ENCODE peak calls at places on chromosomes 5 and 9, in seven cellular contexts. Y is uterus, T is sigmoid colon, B is lung, O is tibial nerve, Q is breast epithelium, E is ovary. R is an unnamed sample.

GRCh38 chr5:124661317-124662141 is 84.9 kb downstream of the ZNF608 start:
- DNase-seq in Y (no peak), T (no peak), B (no peak), O (no peak), Q (no peak), E (peak; percentile 18), R (no peak)

GRCh38 chr5:180866296-180866695 is 5.2 kb upstream of the ZFP62 start:
- DNase-seq in Y (no peak), T (no peak), B (no peak), O (no peak), Q (no peak), E (no peak), R (no peak)

GRCh38 chr9:125747765-125748510 is 765 bp downstream of the PBX3 start:
- DNase-seq in Y (peak; percentile 35), T (peak; percentile 70), B (peak; percentile 45), O (no peak), Q (no peak), E (peak; percentile 24), R (peak; percentile 23)

GRCh38 chr9:130194406-130194932 is 22.3 kb downstream of the NCS1 start:
- DNase-seq in Y (no peak), T (no peak), B (no peak), O (no peak), Q (no peak), E (no peak), R (no peak)

GRCh38 chr5:99694884-99695283 is 766.1 kb upstream of the CHD1 start:
- DNase-seq in Y (no peak), T (peak; percentile 51), B (no peak), O (no peak), Q (no peak), E (no peak), R (no peak)

GRCh38 chr5:120765189-120765588 is 301.1 kb downstream of the PRR16 start:
- DNase-seq in Y (no peak), T (no peak), B (no peak), O (no peak), Q (no peak), E (no peak), R (no peak)

GRCh38 chr9:89647366-89648128 is 42.7 kb downstream of the GADD45G start:
- DNase-seq in Y (no peak), T (peak; percentile 40), B (no peak), O (no peak), Q (no peak), E (no peak), R (no peak)

GRCh38 chr5:134145061-134145757 is 30.7 kb downstream of the TCF7 start:
- DNase-seq in Y (no peak), T (no peak), B (no peak), O (no peak), Q (peak; percentile 15), E (no peak), R (no peak)

GRCh38 chr9:132594412-132594811 is 12.0 kb downstream of the BARHL1 start:
- DNase-seq in Y (no peak), T (no peak), B (no peak), O (no peak), Q (no peak), E (no peak), R (no peak)

GRCh38 chr9:104738452-104738851 is 9.0 kb upstream of the NIPSNAP3A start:
- DNase-seq in Y (no peak), T (no peak), B (no peak), O (no peak), Q (no peak), E (no peak), R (no peak)

GRCh38 chr9:113921366-113921765 is 45.3 kb downstream of the ZNF618 start:
- DNase-seq in Y (no peak), T (no peak), B (no peak), O (no peak), Q (no peak), E (no peak), R (no peak)
- H3K27ac ChIP-seq in Y (no peak overlapping the region), T (no peak overlapping the region), B (no peak overlapping the region), O (no peak overlapping the region), Q (no peak overlapping the region), E (no peak overlapping the region), R (no peak overlapping the region)

GRCh38 chr5:178230879-178231735 is 1.5 kb downstream of the PHYKPL start:
- DNase-seq in Y (peak; percentile 31), T (no peak), B (no peak), O (no peak), Q (no peak), E (no peak), R (no peak)

GRCh38 chr5:178232124-178232919 is at the start of gene PHYKPL:
- DNase-seq in Y (peak; percentile 75), T (peak; percentile 86), B (peak; percentile 70), O (peak; percentile 35), Q (peak; percentile 66), E (peak; percentile 69), R (peak; percentile 83)

GRCh38 chr5:178229861-178230260 is 2.7 kb downstream of the PHYKPL start:
- DNase-seq in Y (no peak), T (no peak), B (no peak), O (no peak), Q (no peak), E (no peak), R (no peak)

GRCh38 chr5:178232920-178233429 is 373 bp upstream of the PHYKPL start:
- DNase-seq in Y (no peak), T (no peak), B (no peak), O (no peak), Q (no peak), E (peak; percentile 26), R (no peak)

GRCh38 chr5:178231736-178232123 is 872 bp downstream of the PHYKPL start:
- DNase-seq in Y (no peak), T (no peak), B (no peak), O (no peak), Q (no peak), E (no peak), R (no peak)
- H3K4me1 ChIP-seq in Y (no peaks in the 10 kb centered on the region), T (peaks cover 27% of the 10 kb centered on the region), B (no peaks in the 10 kb centered on the region), O (no peaks in the 10 kb centered on the region), Q (peaks cover 12% of the 10 kb centered on the region), E (peaks cover 10% of the 10 kb centered on the region), R (peaks cover 55% of the 10 kb centered on the region)

DNA sequence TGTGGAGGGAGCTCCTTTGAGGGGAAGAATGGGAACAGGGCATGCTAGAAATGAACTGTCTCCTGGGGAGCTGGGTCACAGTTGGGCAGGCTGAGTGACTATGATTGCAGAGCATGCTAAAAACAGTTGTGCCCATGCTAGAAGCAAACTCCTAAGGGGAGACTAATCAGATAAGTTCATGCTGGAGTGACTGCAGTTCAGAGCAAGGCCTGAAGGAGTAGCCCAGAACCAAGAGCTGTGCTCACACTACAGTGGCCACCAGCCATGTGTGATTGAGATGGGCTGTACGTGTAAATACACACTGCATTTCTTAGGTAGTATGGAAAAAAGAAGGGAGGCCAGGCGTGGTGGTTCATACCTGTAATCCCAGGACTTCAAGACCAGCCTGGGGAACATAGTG is 10.3 kb upstream of the AK1 start:
- DNase-seq in Y (no peak), T (no peak), B (no peak), O (no peak), Q (no peak), E (no peak), R (no peak)
- TF ChIP-seq CTCF in Y (no peak), T (no peak), B (no peak), O (no peak), Q (no peak), E (no peak), R (no peak)

DNA sequence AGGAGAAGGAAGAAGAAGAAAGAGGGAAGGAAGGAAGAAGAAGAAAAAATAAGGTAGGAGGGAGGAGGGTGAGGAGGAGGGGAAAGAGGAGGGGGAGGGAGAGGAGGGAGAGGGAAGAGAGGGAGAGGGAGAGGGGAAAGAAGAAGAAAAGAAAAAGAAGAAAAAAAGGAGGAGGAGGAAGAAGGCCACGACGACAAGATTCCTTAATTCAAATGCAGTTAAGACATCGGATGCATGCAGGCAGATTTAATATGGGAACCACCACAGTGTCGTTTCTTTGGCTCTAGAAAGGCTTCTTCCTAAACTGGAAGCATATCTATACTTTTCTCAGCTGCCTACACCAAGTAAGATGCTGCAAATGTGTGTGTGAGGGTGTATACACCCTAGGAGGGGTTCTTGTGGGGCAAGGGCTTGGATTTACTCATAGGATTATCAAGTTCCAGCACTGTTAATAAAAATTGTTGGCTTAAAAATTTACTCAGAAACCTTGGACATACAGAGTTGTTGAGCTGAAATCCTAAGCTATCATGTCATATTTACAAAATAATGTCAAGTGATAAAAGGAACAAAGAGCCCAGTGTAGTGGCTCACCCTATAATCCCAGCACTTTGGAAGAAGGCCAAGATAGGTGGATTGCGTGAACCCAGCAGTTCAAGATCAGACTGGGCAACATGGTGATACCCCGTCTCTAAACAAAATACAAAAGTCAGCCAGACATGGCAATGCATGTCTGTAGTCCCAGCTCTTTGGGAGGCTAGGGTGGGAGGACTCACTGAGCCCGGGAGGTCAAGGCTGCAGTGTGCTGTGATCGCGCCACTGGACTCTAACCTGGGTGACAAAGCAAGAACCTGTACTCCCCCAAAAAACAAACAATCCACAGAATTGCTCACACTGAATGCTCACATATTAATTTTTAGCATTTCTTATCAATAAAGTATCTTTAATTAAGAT is 108.5 kb downstream of the UBAP2 start:
- DNase-seq in Y (no peak), T (no peak), B (no peak), O (no peak), Q (no peak), E (no peak), R (no peak)
- H3K27ac ChIP-seq in Y (no peak overlapping the region), T (no peak overlapping the region), B (no peak overlapping the region), O (no peak overlapping the region), Q (no peak overlapping the region), E (no peak overlapping the region), R (no peak overlapping the region)

GRCh38 chr5:141615991-141616715 is 2.6 kb downstream of the DIAPH1 start:
- DNase-seq in Y (no peak), T (no peak), B (no peak), O (no peak), Q (no peak), E (no peak), R (no peak)

GRCh38 chr5:141611289-141611688 is 7.5 kb downstream of the DIAPH1 start:
- DNase-seq in Y (no peak), T (no peak), B (no peak), O (no peak), Q (no peak), E (no peak), R (no peak)

GRCh38 chr5:141609044-141609443 is 9.8 kb downstream of the DIAPH1 start:
- DNase-seq in Y (no peak), T (no peak), B (no peak), O (no peak), Q (no peak), E (no peak), R (no peak)

GRCh38 chr5:141617128-141617527 is 1.7 kb downstream of the DIAPH1 start:
- DNase-seq in Y (no peak), T (no peak), B (no peak), O (no peak), Q (no peak), E (no peak), R (no peak)

GRCh38 chr5:141613344-141613743 is 5.5 kb downstream of the DIAPH1 start:
- DNase-seq in Y (no peak), T (no peak), B (no peak), O (no peak), Q (no peak), E (no peak), R (no peak)
- H3K4me1 ChIP-seq in Y (no peaks in the 10 kb centered on the region), T (peaks cover 15% of the 10 kb centered on the region), B (peaks cover 20% of the 10 kb centered on the region), O (no peaks in the 10 kb centered on the region), Q (no peaks in the 10 kb centered on the region), E (peaks cover 6% of the 10 kb centered on the region), R (peaks cover 76% of the 10 kb centered on the region)

GRCh38 chr9:83270116-83270515 is 207.2 kb upstream of the RASEF start:
- DNase-seq in Y (no peak), T (no peak), B (no peak), O (no peak), Q (no peak), E (no peak), R (no peak)
- TF ChIP-seq CTCF in Y (no peak), T (no peak), B (no peak), O (no peak), Q (no peak), E (no peak), R (no peak)